ENCODE peak calls at places on chromosomes 16 and 17, in seven cellular contexts. Z is neural progenitor cell, N is brain microvascular endothelial cell, K is dorsolateral prefrontal cortex, M is left ventricle myocardium inferior, A is mucosa of descending colon, Y is HL-60. C is an unnamed sample.

GRCh38 chr16:67843343-67843765 is 1.2 kb downstream of the THAP11 start:
- DNase-seq in K (no peak), N (no peak), A (no peak), Y (no peak), M (no peak), Z (no peak), C (no peak)

GRCh38 chr17:32627233-32628008 is 140.6 kb downstream of the CDK5R1 start:
- DNase-seq in N (peak; percentile 39), Y (no peak), M (no peak), K (peak; percentile 78), A (no peak), Z (peak; percentile 91), C (no peak)

GRCh38 chr17:233473-233941 is 52.1 kb upstream of the DOC2B start:
- DNase-seq in K (peak; percentile 8), Y (no peak), A (no peak), Z (no peak), N (no peak), M (peak; percentile 18), C (no peak)

GRCh38 chr17:31571124-31571892 is 179.8 kb downstream of the RAB11FIP4 start:
- DNase-seq in Y (no peak), A (no peak), K (no peak), Z (no peak), N (peak; percentile 31), M (peak; percentile 88), C (no peak)

GRCh38 chr16:27222499-27223225 is 19.3 kb downstream of the KDM8 start:
- DNase-seq in A (peak; percentile 44), M (peak; percentile 76), N (no peak), K (no peak), Y (no peak), Z (peak; percentile 35), C (no peak)

GRCh38 chr17:50560931-50561750 is 626 bp downstream of the CACNA1G start:
- DNase-seq in Z (peak; percentile 66), A (no peak), K (no peak), M (no peak), N (no peak), Y (no peak), C (no peak)

GRCh38 chr16:23836404-23837291 is 865 bp downstream of the PRKCB start:
- DNase-seq in M (peak; percentile 19), K (no peak), A (peak; percentile 54), Z (peak; percentile 74), N (no peak), Y (no peak), C (no peak)

GRCh38 chr17:50036455-50037320 is 19.2 kb upstream of the ITGA3 start:
- DNase-seq in Y (no peak), Z (no peak), A (no peak), M (no peak), K (no peak), N (no peak), C (no peak)

GRCh38 chr16:66511615-66512500 is 38.1 kb downstream of the TK2 start:
- DNase-seq in A (peak; percentile 22), Y (no peak), Z (peak; percentile 33), M (no peak), K (peak; percentile 9), N (peak; percentile 59), C (no peak)

GRCh38 chr16:83955218-83956130 is 2.4 kb downstream of the OSGIN1 start:
- DNase-seq in A (no peak), N (peak; percentile 55), Z (no peak), M (peak; percentile 34), K (no peak), Y (no peak), C (no peak)

GRCh38 chr17:59512844-59513383 is 52.5 kb upstream of the DHX40 start:
- DNase-seq in A (no peak), M (no peak), Y (no peak), N (no peak), Z (no peak), K (no peak), C (no peak)

GRCh38 chr17:82424001-82424862 is 5.8 kb upstream of the OGFOD3 start:
- DNase-seq in A (peak; percentile 53), M (no peak), K (peak; percentile 62), Y (no peak), N (peak; percentile 23), Z (peak; percentile 74), C (no peak)

GRCh38 chr17:20999044-20999573 is 43.7 kb downstream of the USP22 start:
- DNase-seq in K (no peak), N (peak; percentile 34), Y (no peak), M (no peak), A (no peak), Z (no peak), C (no peak)

GRCh38 chr16:58464916-58465731 is 34.8 kb upstream of the NDRG4 start:
- DNase-seq in K (no peak), A (no peak), M (no peak), Z (peak; percentile 69), Y (no peak), N (no peak), C (no peak)

GRCh38 chr16:85567101-85567866 is 45.8 kb upstream of the GSE1 start:
- DNase-seq in N (no peak), Z (no peak), Y (no peak), A (peak; percentile 93), K (no peak), M (no peak), C (no peak)

DNA sequence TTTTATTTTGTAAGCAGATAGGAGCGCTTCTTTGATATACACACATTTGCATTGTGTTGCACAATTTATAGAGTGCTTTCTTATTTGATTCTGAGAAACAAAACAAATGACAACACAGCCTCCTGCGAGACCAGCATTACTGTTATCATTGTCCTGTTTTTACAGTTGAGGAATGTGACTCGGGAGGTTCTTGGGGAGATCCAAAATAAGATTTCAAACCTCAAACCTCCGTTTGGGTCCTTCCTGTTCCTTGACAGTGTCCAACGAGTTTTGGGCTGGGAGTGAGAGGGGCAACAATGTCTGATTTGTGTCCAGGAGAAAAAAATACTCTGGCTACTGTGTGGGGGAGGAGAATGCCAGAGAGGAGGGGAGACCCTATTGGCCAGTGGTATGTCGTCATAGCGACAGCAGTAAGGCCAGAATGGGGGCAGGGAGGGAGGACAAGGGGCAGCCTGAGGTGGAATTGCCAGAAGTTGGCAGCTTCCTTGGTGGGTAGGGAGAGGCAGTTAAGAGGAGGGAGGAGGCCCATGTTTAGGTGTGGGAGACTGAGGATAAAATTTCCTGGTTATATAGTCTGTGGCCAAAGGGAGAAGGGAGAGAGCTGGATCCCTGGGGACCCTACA is 45.5 kb downstream of the TMEM132E start:
- DNase-seq in M (no peak), K (no peak), A (no peak), N (no peak), Z (peak; percentile 68), Y (no peak), C (no peak)
- H3K4me3 ChIP-seq in M (no peak overlapping the region), K (no peak overlapping the region), A (no peak overlapping the region), N (no peak overlapping the region), Z (no peak overlapping the region), Y (no peak overlapping the region), C (no peak overlapping the region)

GRCh38 chr17:6710317-6710716 is 2.9 kb downstream of the SLC13A5 start:
- DNase-seq in Y (no peak), A (no peak), N (no peak), M (no peak), Z (no peak), K (peak; percentile 23), C (no peak)
- TF ChIP-seq CTCF in Y (no peak), A (no peak), N (peak; percentile 4), M (no peak), Z (no peak), K (no peak), C (no peak)

DNA sequence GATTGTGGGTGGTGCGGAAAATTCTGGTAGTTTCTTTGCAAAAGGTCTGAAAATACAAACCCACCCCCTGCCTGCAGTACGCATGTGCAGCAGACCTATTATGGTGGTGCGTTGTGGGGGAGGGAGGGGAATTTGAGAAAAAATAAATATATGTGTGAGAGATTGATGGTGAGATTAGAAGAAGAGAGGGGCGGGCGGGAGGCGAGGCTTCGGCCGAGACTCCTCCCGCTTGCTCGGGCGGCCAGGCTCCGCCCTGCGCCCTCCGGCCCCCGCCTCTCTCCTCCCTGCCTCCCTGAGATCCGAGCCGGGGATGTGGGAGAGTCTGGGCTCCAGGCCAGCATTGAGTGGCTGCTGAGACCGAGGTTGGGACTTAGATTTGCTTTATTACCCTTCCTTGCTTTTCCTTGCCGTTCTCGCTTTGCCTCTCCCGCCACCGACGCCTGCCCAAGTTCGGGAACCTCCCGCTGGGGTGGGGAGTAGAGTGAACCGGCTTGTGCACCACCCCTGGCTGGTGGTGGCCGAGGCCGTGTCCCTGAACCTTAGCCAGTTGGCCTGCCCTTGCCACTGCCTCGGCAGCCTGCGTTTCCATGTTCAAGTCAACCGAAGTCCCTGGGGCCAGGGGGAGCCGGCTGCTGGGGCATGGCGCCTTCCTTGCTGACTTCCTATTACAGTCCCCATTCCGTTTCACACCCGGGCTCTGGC is 956 bp upstream of the CHD3 start:
- DNase-seq in A (peak; percentile 94), Z (peak; percentile 88), K (peak; percentile 90), M (peak; percentile 93), N (peak; percentile 98), Y (peak; percentile 56), C (peak; percentile 90)
- H3K4me3 ChIP-seq in A (peak overlapping the region; percentile 14), Z (peak overlapping the region; percentile 88), K (peak overlapping the region; percentile 73), M (peak overlapping the region; percentile 88), N (peak overlapping the region; percentile 56), Y (peak overlapping the region; percentile 57), C (peak overlapping the region; percentile 85)

GRCh38 chr16:78926723-78927200 is 673.8 kb downstream of the MAF start:
- DNase-seq in Y (no peak), M (no peak), A (no peak), Z (no peak), K (no peak), N (no peak), C (no peak)

GRCh38 chr16:78919852-78920251 is 680.7 kb downstream of the MAF start:
- DNase-seq in Y (no peak), K (no peak), Z (no peak), N (no peak), A (no peak), M (no peak), C (no peak)

GRCh38 chr16:78930561-78930960 is 670.0 kb downstream of the MAF start:
- DNase-seq in K (no peak), N (no peak), M (no peak), Y (no peak), Z (no peak), A (no peak), C (no peak)

GRCh38 chr16:78929798-78930197 is 670.7 kb downstream of the MAF start:
- DNase-seq in Z (no peak), M (no peak), N (no peak), K (no peak), A (no peak), Y (no peak), C (no peak)

GRCh38 chr16:78925071-78925714 is 675.3 kb downstream of the MAF start:
- DNase-seq in Y (no peak), N (no peak), A (peak; percentile 58), Z (peak; percentile 28), M (peak; percentile 19), K (no peak), C (no peak)
- TF ChIP-seq CTCF in Y (peak; percentile 59), N (peak; percentile 36), A (no peak), Z (peak; percentile 52), M (peak; percentile 69), K (peak; percentile 28), C (no peak)

DNA sequence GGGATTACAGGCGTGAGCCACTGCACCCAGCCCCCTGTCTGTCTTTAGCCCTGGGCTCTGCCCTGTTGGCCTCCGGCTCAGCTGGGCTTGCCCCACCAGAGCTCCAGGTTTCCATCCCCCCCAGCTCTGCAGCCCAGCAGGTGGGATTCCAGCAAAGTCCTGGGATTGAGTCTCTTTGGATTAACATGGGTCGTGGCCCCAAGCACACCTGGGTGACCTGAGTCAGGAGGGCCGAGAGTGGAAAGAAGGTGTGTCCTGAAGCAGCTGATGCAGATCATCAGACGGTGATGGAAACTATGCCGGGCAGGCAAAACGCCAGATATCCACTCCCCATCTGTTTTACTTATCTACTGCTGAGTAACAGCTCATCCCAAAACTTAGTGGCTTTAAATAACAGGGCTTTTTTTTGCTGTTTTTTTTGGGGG is 72.5 kb downstream of the KNOP1 start:
- DNase-seq in M (peak; percentile 75), K (no peak), Y (no peak), Z (no peak), A (no peak), N (peak; percentile 30), C (no peak)
- H3K4me3 ChIP-seq in M (peak overlapping the region; percentile 50), K (no peak overlapping the region), Y (no peak overlapping the region), Z (no peak overlapping the region), A (no peak overlapping the region), N (no peak overlapping the region), C (no peak overlapping the region)